ENCODE peak calls at places on chromosomes 7 and 10, in seven cellular contexts. M is vagina, J is lower leg skin, H is H1, L is HCT116, D is tibial nerve, S is heart left ventricle. G is an unnamed sample.

GRCh38 chr7:32357535-32358277 is 132.5 kb downstream of the LSM5 start:
- DNase-seq in M (no peak), J (no peak), H (no peak), L (peak), D (no peak), S (no peak), G (no peak)

GRCh38 chr7:33642312-33642711 is 263.0 kb upstream of the BMPER start:
- DNase-seq in M (no peak), J (no peak), H (no peak), L (no peak), D (no peak), S (no peak), G (no peak)

GRCh38 chr10:87092861-87093460 is 1.7 kb downstream of the GLUD1 start:
- DNase-seq in M (no peak), J (peak), H (peak), L (no peak), D (no peak), S (no peak), G (no peak)

GRCh38 chr7:20624666-20625385 is 9.4 kb downstream of the ABCB5 start:
- DNase-seq in M (no peak), J (no peak), H (no peak), L (no peak), D (no peak), S (no peak), G (no peak)

GRCh38 chr7:2471022-2471329 is 5.2 kb downstream of the GRIFIN start:
- DNase-seq in M (no peak), J (no peak), H (no peak), L (no peak), D (no peak), S (no peak), G (no peak)

GRCh38 chr7:4265056-4265455 is 417.0 kb upstream of the FOXK1 start:
- DNase-seq in M (no peak), J (no peak), H (peak), L (no peak), D (no peak), S (no peak), G (no peak)

GRCh38 chr7:158394936-158395335 is 192.7 kb downstream of the PTPRN2 start:
- DNase-seq in M (no peak), J (no peak), H (peak), L (no peak), D (no peak), S (no peak), G (no peak)

GRCh38 chr7:117630501-117630900 is 150.7 kb downstream of the CFTR start:
- DNase-seq in M (no peak), J (no peak), H (no peak), L (no peak), D (no peak), S (no peak), G (no peak)

GRCh38 chr10:127919418-127920191 is 12.7 kb downstream of the PTPRE start:
- DNase-seq in M (no peak), J (no peak), H (peak), L (no peak), D (no peak), S (no peak), G (no peak)

GRCh38 chr10:86747796-86748581 is 8.4 kb upstream of the BMPR1A start:
- DNase-seq in M (no peak), J (no peak), H (no peak), L (no peak), D (no peak), S (no peak), G (no peak)

GRCh38 chr7:158076656-158077055 is 511.0 kb downstream of the PTPRN2 start:
- DNase-seq in M (no peak), J (no peak), H (no peak), L (no peak), D (no peak), S (no peak), G (no peak)

GRCh38 chr10:132507956-132508490 is 29.6 kb upstream of the INPP5A start:
- DNase-seq in M (no peak), J (no peak), H (no peak), L (no peak), D (no peak), S (no peak), G (no peak)

GRCh38 chr10:115355162-115355760 is 262.1 kb downstream of the ATRNL1 start:
- DNase-seq in M (no peak), J (no peak), H (peak), L (peak), D (no peak), S (no peak), G (no peak)

GRCh38 chr7:13071999-13072398 is 384.6 kb downstream of the ARL4A start:
- DNase-seq in M (no peak), J (no peak), H (no peak), L (no peak), D (no peak), S (no peak), G (no peak)

GRCh38 chr10:45155784-45156183 is 155.1 kb downstream of the ZNF22 start:
- DNase-seq in M (no peak), J (no peak), H (no peak), L (no peak), D (no peak), S (no peak), G (no peak)

GRCh38 chr7:51253157-51253556 is 63.5 kb downstream of the COBL start:
- DNase-seq in M (no peak), J (no peak), H (no peak), L (no peak), D (no peak), S (no peak), G (no peak)
- TF ChIP-seq CTCF in M (no peak), J (no peak), H (no peak), L (peak), D (no peak), S (peak), G (peak)

DNA sequence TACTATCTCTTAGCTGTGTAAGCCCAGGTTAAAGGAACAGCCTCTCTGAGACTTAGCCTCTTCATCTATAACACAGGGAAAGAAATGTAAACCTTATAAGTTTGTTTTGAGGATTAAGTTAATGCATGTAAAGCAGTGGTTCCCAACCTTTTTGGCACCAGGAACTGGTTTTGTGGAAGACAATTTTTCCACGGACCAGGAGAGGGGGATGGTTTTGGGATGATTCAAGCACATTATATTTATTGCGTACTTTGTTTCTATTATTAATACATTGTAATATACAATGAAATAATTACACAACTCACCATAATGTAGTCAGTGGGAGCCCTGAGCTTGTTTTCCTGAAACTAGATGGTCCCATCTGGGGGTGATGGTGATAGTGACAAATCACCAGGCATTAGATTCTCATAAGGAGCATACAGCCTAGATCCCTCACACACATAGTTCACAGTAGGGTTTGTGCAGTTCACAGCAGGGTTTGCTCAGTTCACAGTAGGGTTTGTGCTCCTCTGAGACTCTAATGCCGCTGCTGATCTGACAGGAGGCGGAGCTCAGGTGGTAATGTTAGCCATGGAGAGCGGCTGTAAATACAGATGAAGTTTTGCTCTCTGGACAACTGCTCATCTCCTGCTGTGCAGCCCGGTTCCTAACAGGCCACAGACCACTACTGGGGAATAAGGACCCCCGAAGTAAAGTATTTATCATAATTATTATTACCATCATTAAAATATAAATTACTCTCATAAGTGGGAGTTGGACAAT is 41.3 kb upstream of the ANK3 start:
- DNase-seq in M (no peak), J (no peak), H (no peak), L (no peak), D (no peak), S (no peak), G (no peak)
- H3K4me3 ChIP-seq in M (no peak), J (no peak), H (no peak), L (no peak), D (no peak), S (no peak), G (no peak)

GRCh38 chr7:125555921-125556320 is 626.3 kb upstream of the POT1 start:
- DNase-seq in M (no peak), J (no peak), H (no peak), L (no peak), D (no peak), S (no peak), G (no peak)
- TF ChIP-seq POLR2A in M (no peak), J (no peak), H (no peak), L (no peak), D (no peak), S (no peak), G (no peak)

GRCh38 chr10:99276848-99277486 is 41.3 kb upstream of the HPSE2 start:
- DNase-seq in M (no peak), J (no peak), H (no peak), L (peak), D (no peak), S (no peak), G (no peak)
- TF ChIP-seq CTCF in M (no peak), J (no peak), H (peak), L (peak), D (no peak), S (no peak), G (no peak)

DNA sequence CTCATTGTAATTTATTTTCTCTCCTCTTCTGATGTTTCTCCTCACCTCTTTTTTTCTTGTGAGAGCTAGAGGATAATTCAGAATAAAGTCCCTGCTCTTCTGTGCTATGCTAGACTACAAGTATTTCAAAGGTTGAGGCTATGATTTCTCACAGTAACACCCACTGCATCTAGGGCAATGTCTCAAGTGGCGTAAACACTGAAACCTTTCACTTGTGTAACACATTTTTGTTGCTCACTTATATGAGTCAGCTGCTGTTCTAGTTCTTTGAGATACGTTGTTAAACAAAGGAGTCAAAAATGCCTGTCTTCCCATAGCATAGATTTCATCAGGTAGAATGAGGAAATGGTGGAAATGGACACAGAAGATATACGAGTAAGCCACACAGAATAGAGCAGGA is 305.1 kb upstream of the PITRM1 start:
- DNase-seq in M (no peak), J (no peak), H (no peak), L (no peak), D (no peak), S (no peak), G (no peak)
- H3K4me3 ChIP-seq in M (no peak), J (no peak), H (no peak), L (no peak), D (no peak), S (no peak), G (no peak)

DNA sequence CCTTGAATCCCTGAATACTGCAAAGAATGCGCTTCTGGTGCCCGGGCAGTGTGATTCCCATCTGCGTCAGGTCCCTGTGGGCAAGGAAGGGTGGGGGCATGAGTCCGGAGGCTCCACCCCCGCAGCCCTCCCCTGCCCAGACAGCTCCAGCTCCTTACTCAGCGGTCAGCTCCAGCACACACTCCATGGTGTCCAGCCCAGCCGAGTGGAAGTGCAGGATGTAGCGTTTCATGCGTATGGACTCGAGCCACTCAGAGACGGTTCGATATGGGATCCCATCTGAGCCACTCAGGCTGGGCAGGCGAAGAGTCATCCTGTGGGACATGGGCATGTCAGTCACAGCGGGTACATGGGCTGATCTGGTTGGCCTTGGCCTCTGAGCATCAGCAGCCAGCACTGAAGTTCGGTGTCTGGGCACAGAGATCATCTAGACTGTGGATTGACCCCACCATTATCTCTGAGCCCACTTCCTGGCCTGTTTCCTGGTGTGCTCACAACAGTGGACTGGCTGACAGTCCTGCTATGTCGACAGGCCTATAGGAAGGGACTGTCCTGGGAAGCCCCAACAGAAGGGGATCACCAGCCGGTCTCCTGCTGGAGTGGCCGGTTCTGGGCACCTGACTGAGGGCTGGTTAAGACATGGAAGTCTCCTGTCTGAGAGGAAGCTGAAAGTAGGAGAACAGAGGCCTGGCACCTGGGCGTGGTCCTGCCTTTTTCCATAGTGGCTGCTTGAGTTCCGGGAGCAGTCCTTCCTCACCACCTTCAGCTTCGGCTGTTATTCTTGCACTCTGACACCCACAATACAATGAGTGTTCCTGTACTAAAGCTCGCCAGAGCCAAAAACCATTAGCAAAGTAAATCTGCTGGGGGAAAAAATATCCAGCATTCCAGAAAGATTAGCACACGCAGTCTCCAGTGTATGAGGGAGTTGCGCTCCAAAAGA is 10.6 kb downstream of the ZYX start:
- DNase-seq in M (no peak), J (no peak), H (no peak), L (no peak), D (peak), S (peak), G (no peak)
- TF ChIP-seq POLR2A in M (no peak), J (no peak), H (no peak), L (no peak), D (peak), S (peak), G (peak)

DNA sequence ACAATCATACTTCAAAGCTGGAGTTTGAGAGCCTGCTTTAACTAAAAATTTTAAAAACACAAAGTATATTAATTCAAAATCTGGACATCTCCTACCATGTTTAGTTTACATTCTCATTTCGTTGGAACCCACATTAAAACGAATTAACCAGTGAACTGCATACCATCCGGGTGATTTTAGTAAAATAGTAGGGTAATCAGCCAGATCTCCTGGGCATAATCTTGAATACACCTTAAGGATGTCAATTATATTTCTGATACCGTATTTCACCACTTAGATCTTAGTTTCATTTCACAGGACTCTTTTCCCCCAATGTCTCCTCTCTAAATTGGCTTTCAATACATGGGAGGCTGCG is 175.6 kb upstream of the PFKP start:
- DNase-seq in M (no peak), J (no peak), H (no peak), L (no peak), D (no peak), S (no peak), G (no peak)
- TF ChIP-seq CTCF in M (no peak), J (no peak), H (no peak), L (no peak), D (no peak), S (no peak), G (no peak)

GRCh38 chr7:93051660-93052059 is 66.1 kb downstream of the SAMD9 start:
- DNase-seq in M (no peak), J (no peak), H (no peak), L (no peak), D (no peak), S (no peak), G (no peak)

GRCh38 chr7:93053209-93053945 is 64.4 kb downstream of the SAMD9 start:
- DNase-seq in M (no peak), J (no peak), H (no peak), L (no peak), D (no peak), S (no peak), G (no peak)

GRCh38 chr7:93053946-93054943 is 63.5 kb downstream of the SAMD9 start:
- DNase-seq in M (no peak), J (no peak), H (no peak), L (no peak), D (no peak), S (no peak), G (no peak)

GRCh38 chr7:93054975-93055374 is 62.8 kb downstream of the SAMD9 start:
- DNase-seq in M (no peak), J (no peak), H (no peak), L (no peak), D (no peak), S (no peak), G (no peak)

GRCh38 chr7:93055543-93056107 is 62.2 kb downstream of the SAMD9 start:
- DNase-seq in M (no peak), J (no peak), H (no peak), L (no peak), D (no peak), S (no peak), G (no peak)
- H3K4me3 ChIP-seq in M (no peak), J (no peak), H (no peak), L (no peak), D (no peak), S (no peak), G (no peak)

GRCh38 chr7:105677395-105677701 is 96.1 kb upstream of the EFCAB10 start:
- DNase-seq in M (no peak), J (no peak), H (no peak), L (no peak), D (no peak), S (no peak), G (no peak)

GRCh38 chr7:105680505-105681187 is 99.4 kb upstream of the EFCAB10 start:
- DNase-seq in M (no peak), J (no peak), H (no peak), L (no peak), D (peak), S (peak), G (no peak)

GRCh38 chr7:105678811-105679495 is 97.7 kb upstream of the EFCAB10 start:
- DNase-seq in M (peak), J (peak), H (no peak), L (no peak), D (peak), S (peak), G (no peak)

GRCh38 chr7:105675873-105676484 is 94.7 kb upstream of the EFCAB10 start:
- DNase-seq in M (no peak), J (no peak), H (no peak), L (no peak), D (no peak), S (peak), G (no peak)

DNA sequence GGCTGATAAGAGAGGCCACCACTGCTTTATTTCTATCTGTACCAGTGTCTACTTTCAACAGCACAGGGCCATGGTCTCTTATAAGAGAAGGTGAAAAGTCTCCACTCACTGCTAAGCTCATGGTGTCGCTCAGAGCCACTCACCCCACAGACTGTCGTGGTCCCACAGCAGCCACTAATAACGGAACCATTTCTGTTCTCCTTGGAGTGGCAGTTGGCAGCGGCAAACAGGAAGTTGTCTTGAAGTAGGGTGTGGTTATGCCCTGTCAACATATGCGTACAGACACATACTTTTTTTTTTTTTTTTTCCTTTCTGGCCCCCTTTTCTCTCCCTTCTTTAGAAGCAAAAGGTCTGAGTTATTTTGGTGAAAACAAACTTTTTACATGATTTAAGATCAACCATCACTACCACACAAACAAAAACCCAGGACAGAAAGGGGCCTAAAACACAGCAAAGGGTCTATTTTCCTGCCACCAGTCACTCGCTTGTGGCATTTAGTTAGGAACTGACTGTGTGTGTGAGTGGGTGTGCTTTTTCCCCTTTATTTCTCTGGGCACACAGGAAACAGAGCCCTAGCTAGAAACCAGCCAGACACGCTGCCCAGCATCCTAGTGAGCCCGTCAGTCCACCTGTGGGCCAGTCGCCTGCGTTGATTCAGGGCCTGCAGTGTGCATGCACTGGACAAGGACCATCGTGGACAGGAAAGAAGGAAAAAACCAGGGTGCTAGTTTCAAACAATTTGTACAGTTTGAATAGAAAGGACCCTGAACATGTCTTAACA is 96.7 kb upstream of the EFCAB10 start:
- DNase-seq in M (no peak), J (peak), H (no peak), L (no peak), D (no peak), S (peak), G (no peak)
- TF ChIP-seq POLR2A in M (no peak), J (no peak), H (no peak), L (no peak), D (no peak), S (no peak), G (no peak)

G was measured in esophagus squamous epithelium.